ENCODE peak calls at places on chromosomes 12 and 14, in five cellular contexts. One of them, this sample, is unnamed. For H3K4me1 and H3K36me3, the result is how much of the 10 kb centered on the place peaks cover.

GRCh38 chr14:74259513-74259912 is 20.3 kb downstream of the VSX2 start:
- DNase-seq in tibial artery: no peak
- DNase-seq in Peyer's patch: no peak
- DNase-seq in PC-3: no peak
- DNase-seq in lung: no peak
- DNase-seq in this sample: no peak

GRCh38 chr12:68375701-68376469 is 43.7 kb upstream of the MDM1 start:
- DNase-seq in tibial artery: no peak
- DNase-seq in Peyer's patch: no peak
- DNase-seq in PC-3: no peak
- DNase-seq in lung: no peak
- DNase-seq in this sample: no peak

GRCh38 chr14:39426605-39427004 is 5.6 kb downstream of the FBXO33 start:
- DNase-seq in tibial artery: no peak
- DNase-seq in Peyer's patch: no peak
- DNase-seq in PC-3: peak
- DNase-seq in lung: no peak
- DNase-seq in this sample: no peak

GRCh38 chr12:12088761-12089160 is 18.0 kb downstream of the BCL2L14 start:
- DNase-seq in tibial artery: no peak
- DNase-seq in Peyer's patch: no peak
- DNase-seq in PC-3: no peak
- DNase-seq in lung: no peak
- DNase-seq in this sample: no peak

GRCh38 chr14:71651228-71651627 is 281.0 kb upstream of the RGS6 start:
- DNase-seq in tibial artery: peak
- DNase-seq in Peyer's patch: no peak
- DNase-seq in PC-3: peak
- DNase-seq in lung: no peak
- DNase-seq in this sample: no peak

GRCh38 chr12:46357438-46358324 is 14.9 kb downstream of the SLC38A2 start:
- DNase-seq in tibial artery: no peak
- DNase-seq in Peyer's patch: no peak
- DNase-seq in PC-3: peak
- DNase-seq in lung: no peak
- DNase-seq in this sample: no peak

GRCh38 chr12:5960783-5961182 is 15.7 kb upstream of the ANO2 start:
- DNase-seq in tibial artery: no peak
- DNase-seq in Peyer's patch: no peak
- DNase-seq in PC-3: no peak
- DNase-seq in lung: no peak
- DNase-seq in this sample: no peak

GRCh38 chr12:54357802-54358619 is 6.3 kb downstream of the GPR84 start:
- DNase-seq in tibial artery: no peak
- DNase-seq in Peyer's patch: no peak
- DNase-seq in PC-3: peak
- DNase-seq in lung: no peak
- DNase-seq in this sample: no peak

GRCh38 chr14:74400328-74400727 is 25.7 kb downstream of the SYNDIG1L start:
- DNase-seq in tibial artery: no peak
- DNase-seq in Peyer's patch: no peak
- DNase-seq in PC-3: no peak
- DNase-seq in lung: no peak
- DNase-seq in this sample: no peak

GRCh38 chr14:99023371-99023770 is 248.6 kb downstream of the BCL11B start:
- DNase-seq in tibial artery: no peak
- DNase-seq in Peyer's patch: no peak
- DNase-seq in PC-3: no peak
- DNase-seq in lung: no peak
- DNase-seq in this sample: no peak

GRCh38 chr12:11779286-11779685 is 129.8 kb downstream of the ETV6 start:
- DNase-seq in tibial artery: no peak
- DNase-seq in Peyer's patch: no peak
- DNase-seq in PC-3: no peak
- DNase-seq in lung: no peak
- DNase-seq in this sample: no peak

GRCh38 chr12:99212275-99212674 is 435.3 kb upstream of the GARIN6 start:
- DNase-seq in tibial artery: no peak
- DNase-seq in Peyer's patch: no peak
- DNase-seq in PC-3: no peak
- DNase-seq in lung: no peak
- DNase-seq in this sample: no peak

DNA sequence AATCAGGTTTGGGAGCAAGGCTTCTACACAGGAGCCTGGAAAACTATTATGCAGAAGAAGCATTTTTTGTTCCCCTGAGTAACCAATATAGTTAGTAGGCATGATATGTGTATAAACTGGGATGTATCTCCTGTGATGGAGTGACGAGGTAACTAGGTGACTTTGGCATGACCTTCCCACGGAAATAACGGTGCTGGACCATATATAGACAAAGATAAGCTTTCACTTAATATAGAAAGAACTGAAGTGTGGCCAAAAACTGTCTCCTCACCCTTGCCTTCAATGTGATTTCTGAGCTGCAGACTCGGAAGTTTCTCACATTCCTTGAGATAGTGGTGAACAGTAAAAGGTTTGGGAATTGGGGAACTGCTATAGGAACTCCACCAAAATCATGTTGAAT is 185.3 kb downstream of the CACNA1C start:
- DNase-seq in tibial artery: no peak
- DNase-seq in Peyer's patch: no peak
- DNase-seq in PC-3: no peak
- DNase-seq in lung: no peak
- DNase-seq in this sample: no peak
- H3K4me1 ChIP-seq in tibial artery: half or more
- H3K4me1 ChIP-seq in Peyer's patch: under half
- H3K4me1 ChIP-seq in PC-3: under half
- H3K4me1 ChIP-seq in lung: under half
- H3K4me1 ChIP-seq in this sample: half or more

DNA sequence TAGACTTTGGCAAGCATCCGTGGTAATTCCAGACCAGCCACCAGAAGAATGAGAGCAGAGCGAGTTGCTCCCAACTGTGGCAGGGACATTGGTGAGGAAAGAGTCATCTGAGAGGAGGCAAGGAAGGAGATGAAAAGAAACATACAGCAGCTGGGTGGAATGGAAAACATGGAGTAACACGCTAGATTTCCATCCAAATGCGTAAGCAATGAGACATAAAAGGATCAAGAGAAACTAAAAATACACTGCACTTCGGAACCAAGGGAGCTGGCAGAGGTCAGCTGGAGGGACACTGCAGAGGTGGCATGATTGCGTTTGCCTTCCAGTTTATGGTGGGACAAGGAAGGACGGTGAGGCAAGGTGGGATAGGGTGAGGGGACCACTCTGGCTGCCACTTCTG is 82.9 kb downstream of the DDX51 start:
- DNase-seq in tibial artery: no peak
- DNase-seq in Peyer's patch: no peak
- DNase-seq in PC-3: no peak
- DNase-seq in lung: no peak
- DNase-seq in this sample: no peak
- H3K36me3 ChIP-seq in tibial artery: half or more
- H3K36me3 ChIP-seq in Peyer's patch: half or more
- H3K36me3 ChIP-seq in PC-3: under half
- H3K36me3 ChIP-seq in lung: under half
- H3K36me3 ChIP-seq in this sample: half or more

DNA sequence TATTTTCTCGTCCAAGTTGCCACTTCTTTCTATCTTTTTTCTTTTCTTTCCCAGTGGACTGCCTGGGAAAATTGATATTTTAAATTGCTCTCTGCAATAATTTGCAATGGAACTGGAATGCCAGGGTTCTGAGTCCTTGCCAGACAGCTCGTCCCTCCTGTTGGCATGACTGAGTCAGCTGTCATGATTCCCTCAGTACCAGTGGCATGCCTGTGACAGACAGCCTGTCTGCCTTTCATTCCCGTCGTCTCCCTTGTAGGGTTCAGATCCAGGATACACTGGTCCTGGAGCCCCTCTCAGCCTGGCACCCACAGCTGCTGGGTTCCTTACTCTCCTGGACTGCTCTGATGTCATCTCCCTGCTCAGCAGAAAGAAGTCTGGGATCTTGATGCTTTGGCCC is 84.8 kb downstream of the PTPN11 start:
- DNase-seq in tibial artery: no peak
- DNase-seq in Peyer's patch: no peak
- DNase-seq in PC-3: no peak
- DNase-seq in lung: no peak
- DNase-seq in this sample: no peak
- H3K4me3 ChIP-seq in tibial artery: no peak
- H3K4me3 ChIP-seq in Peyer's patch: no peak
- H3K4me3 ChIP-seq in PC-3: no peak
- H3K4me3 ChIP-seq in lung: no peak
- H3K4me3 ChIP-seq in this sample: no peak

DNA sequence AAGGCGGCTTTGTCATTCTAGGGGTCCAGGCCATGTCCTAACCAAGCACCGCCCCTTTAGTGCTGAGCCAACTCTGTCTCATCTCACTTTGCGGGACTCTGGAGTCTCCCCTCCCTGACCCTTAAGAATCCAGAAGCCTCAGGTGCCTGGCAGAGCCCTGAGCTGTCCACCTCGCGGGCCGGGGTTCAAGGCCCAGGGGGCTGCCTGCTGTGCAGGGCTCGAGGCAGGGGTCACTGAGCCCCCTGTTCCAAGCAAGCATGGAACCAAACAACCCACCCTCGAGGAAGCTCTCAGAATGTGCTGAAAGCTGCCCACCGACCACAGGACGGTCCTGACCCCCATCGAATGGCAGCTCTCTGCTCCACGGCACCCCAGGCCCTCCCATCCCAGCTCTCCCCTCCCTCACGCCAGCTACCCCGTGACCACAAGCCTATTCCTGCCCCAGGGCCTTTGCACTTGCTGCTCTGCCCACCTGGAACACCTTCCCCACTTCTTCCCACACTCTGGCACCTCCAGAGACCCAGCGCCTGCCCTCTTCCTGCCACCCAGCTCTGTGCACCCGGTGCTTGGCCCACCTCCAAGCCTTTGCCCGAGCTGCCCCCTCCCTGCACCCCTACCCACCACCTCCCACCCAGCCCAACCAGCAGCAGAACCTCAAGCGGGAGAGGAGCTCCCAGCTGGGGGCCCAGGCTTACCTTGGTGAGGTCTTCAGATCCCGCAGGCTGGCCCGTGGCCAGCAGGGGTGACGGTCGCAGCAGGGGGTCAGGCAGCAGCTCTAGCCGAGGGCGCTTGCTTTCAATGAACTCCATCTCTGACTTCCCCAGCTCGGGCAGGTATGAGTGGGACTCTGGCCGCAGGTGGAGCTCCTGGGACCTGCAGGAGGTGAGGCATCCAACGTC is 84.3 kb downstream of the NCOR2 start:
- DNase-seq in tibial artery: no peak
- DNase-seq in Peyer's patch: no peak
- DNase-seq in PC-3: no peak
- DNase-seq in lung: no peak
- DNase-seq in this sample: no peak
- H3K4me1 ChIP-seq in tibial artery: under half
- H3K4me1 ChIP-seq in Peyer's patch: under half
- H3K4me1 ChIP-seq in PC-3: under half
- H3K4me1 ChIP-seq in lung: under half
- H3K4me1 ChIP-seq in this sample: under half

GRCh38 chr14:101044741-101045140 is 141.2 kb upstream of the RTL1 start:
- DNase-seq in tibial artery: no peak
- DNase-seq in Peyer's patch: no peak
- DNase-seq in PC-3: no peak
- DNase-seq in lung: no peak
- DNase-seq in this sample: no peak
- H3K36me3 ChIP-seq in tibial artery: under half
- H3K36me3 ChIP-seq in Peyer's patch: under half
- H3K36me3 ChIP-seq in PC-3: under half
- H3K36me3 ChIP-seq in lung: under half
- H3K36me3 ChIP-seq in this sample: under half

GRCh38 chr12:257521-258321 is 4.9 kb downstream of the SLC6A13 start:
- DNase-seq in tibial artery: no peak
- DNase-seq in Peyer's patch: no peak
- DNase-seq in PC-3: no peak
- DNase-seq in lung: no peak
- DNase-seq in this sample: no peak
- H3K4me3 ChIP-seq in tibial artery: no peak
- H3K4me3 ChIP-seq in Peyer's patch: no peak
- H3K4me3 ChIP-seq in PC-3: no peak
- H3K4me3 ChIP-seq in lung: no peak
- H3K4me3 ChIP-seq in this sample: no peak

GRCh38 chr12:32561931-32562341 is 117.2 kb upstream of the DNM1L start:
- DNase-seq in tibial artery: no peak
- DNase-seq in Peyer's patch: no peak
- DNase-seq in PC-3: no peak
- DNase-seq in lung: no peak
- DNase-seq in this sample: no peak
- H3K4me1 ChIP-seq in tibial artery: under half
- H3K4me1 ChIP-seq in Peyer's patch: under half
- H3K4me1 ChIP-seq in PC-3: under half
- H3K4me1 ChIP-seq in lung: under half
- H3K4me1 ChIP-seq in this sample: half or more

GRCh38 chr12:48694038-48694437 is 12.0 kb upstream of the KANSL2 start:
- DNase-seq in tibial artery: no peak
- DNase-seq in Peyer's patch: no peak
- DNase-seq in PC-3: no peak
- DNase-seq in lung: no peak
- DNase-seq in this sample: no peak
- H3K36me3 ChIP-seq in tibial artery: half or more
- H3K36me3 ChIP-seq in Peyer's patch: half or more
- H3K36me3 ChIP-seq in PC-3: half or more
- H3K36me3 ChIP-seq in lung: under half
- H3K36me3 ChIP-seq in this sample: half or more